ENCODE peak calls at places on chromosome 16, in five cellular contexts. Z is stomach, S is tibial artery, U is left ventricle myocardium inferior, G is GM23248. W is an unnamed sample. For H3K4me1 and H3K27me3, the result is how much of the 10 kb centered on the place peaks cover.

GRCh38 chr16:57061084-57061905 is 31.1 kb upstream of the CPNE2 start:
- DNase-seq in S (peak), Z (peak), U (peak), G (peak), W (peak)

GRCh38 chr16:53546988-53547391 is 44.0 kb upstream of the AKTIP start:
- DNase-seq in U (no peak), S (no peak), Z (no peak), G (no peak), W (peak)

GRCh38 chr16:85642762-85643281 is 29.7 kb downstream of the GSE1 start:
- DNase-seq in U (no peak), Z (no peak), S (no peak), G (no peak), W (no peak)

GRCh38 chr16:4200000-4200780 is 41.7 kb downstream of the SRL start:
- DNase-seq in G (peak), S (peak), Z (peak), U (peak), W (peak)

GRCh38 chr16:57736419-57737281 is 1.1 kb downstream of the KATNB1 start:
- DNase-seq in G (peak), U (peak), Z (peak), S (no peak), W (peak)

GRCh38 chr16:19783363-19783762 is 65.3 kb downstream of the IQCK start:
- DNase-seq in G (no peak), S (no peak), Z (no peak), U (no peak), W (no peak)

GRCh38 chr16:86375370-86375769 is 135.0 kb upstream of the FOXF1 start:
- DNase-seq in Z (no peak), S (no peak), G (peak), U (no peak), W (no peak)

GRCh38 chr16:55559233-55559632 is 7.3 kb upstream of the CAPNS2 start:
- DNase-seq in Z (no peak), G (peak), U (no peak), S (no peak), W (no peak)

GRCh38 chr16:3480901-3481695 is 14.2 kb downstream of the C16orf90 start:
- DNase-seq in Z (no peak), U (no peak), S (no peak), G (peak), W (no peak)

GRCh38 chr16:82192665-82193064 is 22.6 kb upstream of the MPHOSPH6 start:
- DNase-seq in U (no peak), S (no peak), G (peak), Z (no peak), W (peak)

GRCh38 chr16:56732366-56732765 is 2.4 kb downstream of the NUP93 start:
- DNase-seq in Z (no peak), S (no peak), G (no peak), U (no peak), W (no peak)

GRCh38 chr16:28951410-28951943 is 740 bp downstream of the NFATC2IP start:
- DNase-seq in Z (no peak), G (peak), U (no peak), S (peak), W (no peak)

GRCh38 chr16:60907645-60908044 is 1128.6 kb downstream of the CDH8 start:
- DNase-seq in U (no peak), G (no peak), Z (no peak), S (no peak), W (no peak)

GRCh38 chr16:54511181-54511731 is 224.7 kb upstream of the IRX3 start:
- DNase-seq in Z (no peak), S (no peak), G (peak), U (no peak), W (peak)

GRCh38 chr16:29744541-29745101 is 1.2 kb downstream of the C16orf54 start:
- DNase-seq in U (no peak), Z (no peak), G (no peak), S (no peak), W (no peak)

GRCh38 chr16:5234295-5235050 is 136.9 kb upstream of the EEF2KMT start:
- DNase-seq in S (no peak), U (no peak), Z (no peak), G (no peak), W (no peak)

GRCh38 chr16:23506606-23506994 is 3.7 kb downstream of the GGA2 start:
- DNase-seq in Z (no peak), S (no peak), G (no peak), U (no peak), W (no peak)

GRCh38 chr16:30398660-30399434 is 3.6 kb downstream of the ZNF48 start:
- DNase-seq in G (no peak), S (no peak), U (no peak), Z (no peak), W (no peak)

GRCh38 chr16:69469807-69470561 is 45.6 kb downstream of the CYB5B start:
- DNase-seq in Z (no peak), U (no peak), S (no peak), G (no peak), W (no peak)

GRCh38 chr16:70753228-70753627 is 47.7 kb downstream of the VAC14 start:
- DNase-seq in S (peak), U (no peak), G (peak), Z (no peak), W (no peak)

GRCh38 chr16:50103764-50104163 is 38.0 kb downstream of the HEATR3 start:
- DNase-seq in G (peak), U (no peak), Z (no peak), S (no peak), W (peak)

GRCh38 chr16:31377210-31377903 is 15.8 kb upstream of the ITGAD start:
- DNase-seq in U (no peak), S (no peak), Z (no peak), G (no peak), W (no peak)

GRCh38 chr16:87665193-87665592 is 62.9 kb downstream of the JPH3 start:
- DNase-seq in Z (no peak), G (no peak), U (no peak), S (no peak), W (no peak)

GRCh38 chr16:81632392-81633146 is 146.5 kb upstream of the PLCG2 start:
- DNase-seq in G (peak), S (peak), Z (peak), U (no peak), W (peak)

GRCh38 chr16:3158498-3159314 is 23.9 kb downstream of the ZNF213 start:
- DNase-seq in G (peak), U (peak), Z (peak), S (peak), W (peak)

GRCh38 chr16:84029297-84030096 is 13.1 kb downstream of the SLC38A8 start:
- DNase-seq in Z (no peak), G (no peak), U (no peak), S (no peak), W (no peak)

GRCh38 chr16:83714286-83714685 is 93.5 kb upstream of the HSBP1 start:
- DNase-seq in S (no peak), G (no peak), Z (no peak), U (no peak), W (peak)

GRCh38 chr16:46822270-46822669 is 8.7 kb downstream of the C16orf87 start:
- DNase-seq in G (peak), Z (no peak), U (no peak), S (no peak), W (no peak)

GRCh38 chr16:88614818-88615580 is 23.4 kb upstream of the IL17C start:
- DNase-seq in G (no peak), S (no peak), U (no peak), Z (no peak), W (no peak)

GRCh38 chr16:81636298-81636960 is 142.7 kb upstream of the PLCG2 start:
- DNase-seq in S (no peak), G (peak), Z (no peak), U (no peak), W (no peak)

GRCh38 chr16:74107795-74108610 is 188.6 kb upstream of the PSMD7 start:
- DNase-seq in Z (peak), U (no peak), S (no peak), G (peak), W (peak)

GRCh38 chr16:89345663-89346150 is 128.2 kb downstream of the ZNF778 start:
- DNase-seq in S (no peak), U (no peak), Z (peak), G (no peak), W (peak)

GRCh38 chr16:67518676-67519075 is 10.0 kb upstream of the RIPOR1 start:
- DNase-seq in U (no peak), S (no peak), G (no peak), Z (no peak), W (no peak)

GRCh38 chr16:67517661-67518423 is 10.8 kb upstream of the RIPOR1 start:
- DNase-seq in S (no peak), U (no peak), G (no peak), Z (no peak), W (no peak)

GRCh38 chr16:67517178-67517492 is 11.5 kb upstream of the RIPOR1 start:
- DNase-seq in G (no peak), S (no peak), U (no peak), Z (no peak), W (no peak)

GRCh38 chr16:67516296-67517177 is 12.1 kb upstream of the RIPOR1 start:
- DNase-seq in U (no peak), Z (no peak), S (no peak), G (peak), W (peak)

GRCh38 chr16:67514382-67514828 is 14.2 kb upstream of the RIPOR1 start:
- DNase-seq in S (peak), G (peak), Z (peak), U (peak), W (no peak)
- H3K4me1 ChIP-seq in S (under half), G (under half), Z (under half), U (under half), W (under half)

GRCh38 chr16:25097304-25097988 is 14.1 kb upstream of the LCMT1 start:
- DNase-seq in S (no peak), Z (no peak), U (no peak), G (peak), W (no peak)

GRCh38 chr16:25095636-25096035 is 15.9 kb upstream of the LCMT1 start:
- DNase-seq in U (no peak), S (no peak), Z (no peak), G (no peak), W (no peak)

GRCh38 chr16:25092489-25092888 is 19.1 kb upstream of the LCMT1 start:
- DNase-seq in S (no peak), Z (no peak), U (no peak), G (no peak), W (no peak)

GRCh38 chr16:25089346-25089745 is 22.2 kb upstream of the LCMT1 start:
- DNase-seq in Z (no peak), S (no peak), U (no peak), G (no peak), W (no peak)

DNA sequence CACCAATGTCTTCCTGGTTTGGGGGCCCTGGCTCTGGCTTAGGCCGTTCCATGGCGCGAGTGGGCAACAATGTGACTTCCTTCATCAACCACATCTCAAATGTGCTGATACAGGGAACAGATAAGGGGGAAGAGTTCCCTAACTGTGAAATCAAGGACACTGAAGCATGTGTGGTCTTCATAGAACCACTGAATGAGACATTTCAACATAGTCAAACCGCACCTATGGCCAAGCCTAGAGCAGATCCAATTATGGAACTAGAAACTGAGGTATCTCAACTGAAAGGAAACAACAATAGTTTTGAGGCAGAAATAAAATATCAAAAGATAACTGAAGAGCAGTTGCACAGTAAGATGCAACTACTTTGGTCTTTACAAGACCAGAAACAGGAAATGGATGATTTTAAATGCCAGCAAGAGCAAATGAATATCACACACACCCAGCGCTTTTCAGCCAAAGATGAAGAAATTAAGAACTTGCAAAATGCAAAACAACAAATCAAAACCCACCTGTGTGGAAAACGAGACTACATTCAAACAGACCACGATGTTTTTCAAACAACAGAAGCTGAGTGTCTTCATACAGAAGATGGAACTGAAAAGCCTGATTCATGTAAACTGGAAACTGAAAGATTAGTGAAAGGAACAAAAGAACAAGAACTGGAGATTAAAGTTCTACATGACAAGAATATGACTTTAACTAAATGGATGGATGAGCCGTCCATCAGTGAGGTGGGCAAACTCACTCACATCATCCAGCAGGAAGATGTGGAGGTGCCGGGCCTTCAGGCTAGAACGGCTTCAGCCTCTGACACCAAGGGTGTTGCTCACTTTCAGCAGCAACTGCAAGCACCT is 18.1 kb upstream of the LCMT1 start:
- DNase-seq in S (no peak), U (no peak), Z (no peak), G (no peak), W (no peak)
- H3K27ac ChIP-seq in S (no peak), U (no peak), Z (no peak), G (no peak), W (no peak)

GRCh38 chr16:10878328-10878643 is 1.3 kb downstream of the CIITA start:
- DNase-seq in Z (no peak), G (no peak), U (no peak), S (no peak), W (no peak)

GRCh38 chr16:10877472-10877946 is 507 bp downstream of the CIITA start:
- DNase-seq in G (no peak), U (no peak), Z (no peak), S (peak), W (no peak)

GRCh38 chr16:10879681-10880589 is 2.9 kb downstream of the CIITA start:
- DNase-seq in S (peak), Z (no peak), U (no peak), G (no peak), W (no peak)

GRCh38 chr16:10880609-10881452 is 3.8 kb downstream of the CIITA start:
- DNase-seq in S (peak), U (no peak), G (no peak), Z (no peak), W (no peak)

DNA sequence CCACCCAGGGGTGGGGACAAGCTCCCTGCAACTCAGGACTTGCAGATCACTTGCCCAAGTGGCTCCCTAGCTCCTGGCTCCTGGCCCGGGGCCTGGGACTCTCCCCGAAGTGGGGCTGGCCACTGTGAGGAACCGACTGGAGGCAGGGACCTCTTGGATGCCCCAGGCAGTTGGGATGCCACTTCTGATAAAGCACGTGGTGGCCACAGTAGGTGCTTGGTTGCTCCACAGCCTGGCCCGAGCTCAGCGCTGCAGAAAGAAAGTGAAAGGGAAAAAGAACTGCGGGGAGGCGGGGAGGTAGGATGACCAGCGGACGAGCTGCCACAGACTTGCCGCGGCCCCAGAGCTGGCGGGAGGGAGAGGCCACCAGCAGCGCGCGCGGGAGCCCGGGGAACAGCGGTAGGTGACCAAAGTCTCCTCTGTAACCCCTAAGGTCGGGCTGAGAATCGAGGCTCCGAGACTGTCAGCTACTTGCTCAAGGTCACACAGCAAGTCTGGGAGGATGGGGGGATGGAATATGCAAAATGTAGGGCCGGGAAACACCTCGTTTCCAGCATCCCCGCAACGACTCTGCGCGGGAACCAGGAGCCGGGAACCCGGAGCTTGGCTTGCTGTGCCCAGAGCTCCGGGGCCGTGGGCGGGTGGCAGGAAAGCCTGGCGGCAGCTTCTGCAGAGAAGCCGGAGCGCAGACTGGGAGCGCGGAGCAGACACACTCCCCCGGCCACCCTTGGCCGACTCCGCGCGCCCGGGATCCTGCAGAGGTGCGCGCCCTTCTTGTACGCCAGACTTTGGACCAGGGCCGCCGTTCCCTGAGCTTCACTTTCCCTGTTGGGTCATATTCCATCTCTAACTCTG is 1.9 kb downstream of the CIITA start:
- DNase-seq in S (peak), Z (peak), G (peak), U (peak), W (no peak)
- H3K27me3 ChIP-seq in S (under half), Z (under half), G (under half), U (half or more), W (half or more)

DNA sequence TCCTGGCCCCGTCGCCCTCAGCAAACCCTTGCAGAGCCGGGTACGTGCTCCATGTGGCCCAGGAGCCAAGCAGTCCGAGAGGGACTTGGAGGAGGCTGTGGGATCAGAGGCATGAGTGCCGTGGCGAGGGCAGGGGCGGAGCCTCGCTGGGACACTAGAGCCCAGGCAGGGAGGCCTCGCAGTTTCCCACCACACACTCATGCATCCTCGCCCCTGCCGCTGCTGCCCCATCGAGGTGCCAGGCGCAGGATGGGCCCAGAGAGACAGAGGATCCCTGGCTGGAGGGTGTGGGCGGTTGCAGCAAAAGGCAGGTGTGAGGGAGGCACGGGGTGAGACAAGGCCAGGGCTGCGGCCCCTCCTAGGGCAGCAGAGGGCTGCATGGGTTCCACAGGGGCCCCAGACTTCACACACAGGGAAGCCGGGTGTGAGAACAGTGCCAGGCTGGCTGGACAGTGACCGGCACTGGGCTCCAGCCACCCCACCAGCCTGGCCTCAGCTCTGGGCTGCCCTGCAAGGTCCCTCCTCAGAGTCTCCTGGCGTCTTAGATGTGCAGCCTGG is 7.7 kb downstream of the BCAR1 start:
- DNase-seq in Z (no peak), U (no peak), G (no peak), S (no peak), W (no peak)
- H3K4me1 ChIP-seq in Z (half or more), U (half or more), G (half or more), S (under half), W (under half)

GRCh38 chr16:1403733-1404132 is 10.8 kb downstream of the UNKL start:
- DNase-seq in Z (no peak), U (no peak), G (no peak), S (no peak), W (no peak)

GRCh38 chr16:1403036-1403435 is 11.5 kb downstream of the UNKL start:
- DNase-seq in Z (no peak), G (no peak), S (no peak), U (no peak), W (no peak)

GRCh38 chr16:1407749-1408148 is 6.8 kb downstream of the UNKL start:
- DNase-seq in G (peak), Z (no peak), S (no peak), U (no peak), W (no peak)

GRCh38 chr16:1412847-1413246 is 1.7 kb downstream of the UNKL start:
- DNase-seq in U (no peak), S (no peak), G (no peak), Z (no peak), W (no peak)

GRCh38 chr16:1408171-1408837 is 6.2 kb downstream of the UNKL start:
- DNase-seq in G (peak), U (peak), S (peak), Z (peak), W (peak)
- H3K27ac ChIP-seq in G (peak), U (peak), S (peak), Z (peak), W (no peak)